ENCODE peak calls at places on chromosome 1, in nine cellular contexts. One of them, this sample, is unnamed.

GRCh38 chr1:15799004-15799867 is 8.2 kb downstream of the UQCRHL start:
- DNase-seq in H1: no peak
- DNase-seq in GM23248: peak
- DNase-seq in PC-9: peak
- DNase-seq in astrocyte: peak
- DNase-seq in A673: peak
- DNase-seq in neural progenitor cell: no peak
- DNase-seq in HCT116: peak
- DNase-seq in fibroblast of lung: peak
- DNase-seq in this sample: peak

GRCh38 chr1:11383553-11384169 is 95.3 kb upstream of the DISP3 start:
- DNase-seq in H1: no peak
- DNase-seq in GM23248: no peak
- DNase-seq in PC-9: no peak
- DNase-seq in astrocyte: peak
- DNase-seq in A673: no peak
- DNase-seq in neural progenitor cell: no peak
- DNase-seq in HCT116: no peak
- DNase-seq in fibroblast of lung: no peak
- DNase-seq in this sample: no peak

GRCh38 chr1:241470908-241471610 is 48.5 kb downstream of the FH start:
- DNase-seq in H1: no peak
- DNase-seq in GM23248: no peak
- DNase-seq in PC-9: no peak
- DNase-seq in astrocyte: no peak
- DNase-seq in A673: no peak
- DNase-seq in neural progenitor cell: no peak
- DNase-seq in HCT116: no peak
- DNase-seq in fibroblast of lung: no peak
- DNase-seq in this sample: no peak

GRCh38 chr1:14970115-14970798 is 183.3 kb upstream of the TMEM51 start:
- DNase-seq in H1: no peak
- DNase-seq in GM23248: peak
- DNase-seq in PC-9: peak
- DNase-seq in astrocyte: peak
- DNase-seq in A673: peak
- DNase-seq in neural progenitor cell: peak
- DNase-seq in HCT116: peak
- DNase-seq in fibroblast of lung: peak
- DNase-seq in this sample: peak

GRCh38 chr1:226706664-226707063 is 32.4 kb downstream of the ITPKB start:
- DNase-seq in H1: no peak
- DNase-seq in GM23248: no peak
- DNase-seq in PC-9: no peak
- DNase-seq in astrocyte: no peak
- DNase-seq in A673: no peak
- DNase-seq in neural progenitor cell: no peak
- DNase-seq in HCT116: no peak
- DNase-seq in fibroblast of lung: no peak
- DNase-seq in this sample: no peak

GRCh38 chr1:210239295-210240155 is 6.9 kb downstream of the SERTAD4 start:
- DNase-seq in H1: no peak
- DNase-seq in GM23248: peak
- DNase-seq in PC-9: no peak
- DNase-seq in astrocyte: peak
- DNase-seq in A673: peak
- DNase-seq in neural progenitor cell: peak
- DNase-seq in HCT116: peak
- DNase-seq in fibroblast of lung: peak
- DNase-seq in this sample: peak

GRCh38 chr1:209012443-209013196 is 570.9 kb upstream of the CAMK1G start:
- DNase-seq in H1: no peak
- DNase-seq in GM23248: no peak
- DNase-seq in PC-9: no peak
- DNase-seq in astrocyte: no peak
- DNase-seq in A673: no peak
- DNase-seq in neural progenitor cell: no peak
- DNase-seq in HCT116: no peak
- DNase-seq in fibroblast of lung: no peak
- DNase-seq in this sample: no peak

GRCh38 chr1:162159515-162159914 is 90.0 kb downstream of the NOS1AP start:
- DNase-seq in H1: no peak
- DNase-seq in GM23248: no peak
- DNase-seq in PC-9: peak
- DNase-seq in astrocyte: no peak
- DNase-seq in A673: peak
- DNase-seq in neural progenitor cell: no peak
- DNase-seq in HCT116: no peak
- DNase-seq in fibroblast of lung: no peak
- DNase-seq in this sample: peak

GRCh38 chr1:113786055-113786454 is 26.2 kb downstream of the RSBN1 start:
- DNase-seq in H1: no peak
- DNase-seq in GM23248: peak
- DNase-seq in PC-9: no peak
- DNase-seq in astrocyte: no peak
- DNase-seq in A673: no peak
- DNase-seq in neural progenitor cell: no peak
- DNase-seq in HCT116: no peak
- DNase-seq in fibroblast of lung: peak
- DNase-seq in this sample: peak

GRCh38 chr1:109807822-109808680 is 44.3 kb upstream of the EPS8L3 start:
- DNase-seq in H1: no peak
- DNase-seq in GM23248: peak
- DNase-seq in PC-9: peak
- DNase-seq in astrocyte: peak
- DNase-seq in A673: no peak
- DNase-seq in neural progenitor cell: no peak
- DNase-seq in HCT116: no peak
- DNase-seq in fibroblast of lung: peak
- DNase-seq in this sample: peak

GRCh38 chr1:155080250-155081228 is 1.9 kb downstream of the EFNA3 start:
- DNase-seq in H1: peak
- DNase-seq in GM23248: peak
- DNase-seq in PC-9: no peak
- DNase-seq in astrocyte: no peak
- DNase-seq in A673: peak
- DNase-seq in neural progenitor cell: peak
- DNase-seq in HCT116: no peak
- DNase-seq in fibroblast of lung: no peak
- DNase-seq in this sample: peak

DNA sequence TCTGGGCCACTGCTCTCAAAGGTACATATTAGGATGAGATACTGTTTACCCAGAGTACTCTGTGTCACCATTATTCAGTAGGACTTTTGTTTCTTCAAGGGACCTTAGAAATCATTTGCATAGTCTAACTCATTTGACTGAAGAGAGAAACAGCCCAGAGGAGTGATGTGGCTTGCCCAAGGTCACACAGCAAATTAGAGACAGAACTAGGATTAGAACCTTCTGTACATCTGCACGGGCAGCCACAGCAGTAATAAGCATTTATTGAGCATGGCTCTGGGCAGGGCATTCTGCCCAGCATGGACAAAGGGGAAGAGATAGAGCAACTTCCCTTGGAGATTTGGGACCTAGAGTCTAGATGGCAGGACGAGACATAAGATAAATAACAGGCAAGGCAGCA is 5.7 kb upstream of the NHLH1 start:
- DNase-seq in H1: no peak
- DNase-seq in GM23248: no peak
- DNase-seq in PC-9: no peak
- DNase-seq in astrocyte: no peak
- DNase-seq in A673: no peak
- DNase-seq in neural progenitor cell: no peak
- DNase-seq in HCT116: no peak
- DNase-seq in fibroblast of lung: no peak
- DNase-seq in this sample: no peak
- TF ChIP-seq EZH2 in H1: no peak
- TF ChIP-seq EZH2 in GM23248: no peak
- TF ChIP-seq EZH2 in PC-9: no peak
- TF ChIP-seq EZH2 in astrocyte: no peak
- TF ChIP-seq EZH2 in A673: no peak
- TF ChIP-seq EZH2 in neural progenitor cell: no peak
- TF ChIP-seq EZH2 in HCT116: no peak
- TF ChIP-seq EZH2 in fibroblast of lung: no peak
- TF ChIP-seq EZH2 in this sample: no peak

GRCh38 chr1:54476231-54477109 is 70.3 kb upstream of the SSBP3 start:
- DNase-seq in H1: no peak
- DNase-seq in GM23248: no peak
- DNase-seq in PC-9: no peak
- DNase-seq in astrocyte: no peak
- DNase-seq in A673: no peak
- DNase-seq in neural progenitor cell: no peak
- DNase-seq in HCT116: no peak
- DNase-seq in fibroblast of lung: peak
- DNase-seq in this sample: no peak

GRCh38 chr1:54479251-54479650 is 68.8 kb upstream of the ACOT11 start:
- DNase-seq in H1: no peak
- DNase-seq in GM23248: no peak
- DNase-seq in PC-9: no peak
- DNase-seq in astrocyte: no peak
- DNase-seq in A673: no peak
- DNase-seq in neural progenitor cell: no peak
- DNase-seq in HCT116: no peak
- DNase-seq in fibroblast of lung: no peak
- DNase-seq in this sample: no peak

GRCh38 chr1:54477153-54477561 is 70.9 kb upstream of the ACOT11 start:
- DNase-seq in H1: no peak
- DNase-seq in GM23248: no peak
- DNase-seq in PC-9: no peak
- DNase-seq in astrocyte: no peak
- DNase-seq in A673: no peak
- DNase-seq in neural progenitor cell: no peak
- DNase-seq in HCT116: no peak
- DNase-seq in fibroblast of lung: no peak
- DNase-seq in this sample: no peak

GRCh38 chr1:54474500-54475235 is 68.5 kb upstream of the SSBP3 start:
- DNase-seq in H1: peak
- DNase-seq in GM23248: peak
- DNase-seq in PC-9: no peak
- DNase-seq in astrocyte: no peak
- DNase-seq in A673: no peak
- DNase-seq in neural progenitor cell: peak
- DNase-seq in HCT116: no peak
- DNase-seq in fibroblast of lung: no peak
- DNase-seq in this sample: no peak

GRCh38 chr1:54475357-54476230 is 69.4 kb upstream of the SSBP3 start:
- DNase-seq in H1: peak
- DNase-seq in GM23248: no peak
- DNase-seq in PC-9: no peak
- DNase-seq in astrocyte: no peak
- DNase-seq in A673: no peak
- DNase-seq in neural progenitor cell: peak
- DNase-seq in HCT116: no peak
- DNase-seq in fibroblast of lung: no peak
- DNase-seq in this sample: no peak
- H3K4me3 ChIP-seq in H1: peak
- H3K4me3 ChIP-seq in GM23248: peak
- H3K4me3 ChIP-seq in PC-9: no peak
- H3K4me3 ChIP-seq in astrocyte: peak
- H3K4me3 ChIP-seq in A673: no peak
- H3K4me3 ChIP-seq in neural progenitor cell: peak
- H3K4me3 ChIP-seq in HCT116: no peak
- H3K4me3 ChIP-seq in fibroblast of lung: no peak
- H3K4me3 ChIP-seq in this sample: no peak

DNA sequence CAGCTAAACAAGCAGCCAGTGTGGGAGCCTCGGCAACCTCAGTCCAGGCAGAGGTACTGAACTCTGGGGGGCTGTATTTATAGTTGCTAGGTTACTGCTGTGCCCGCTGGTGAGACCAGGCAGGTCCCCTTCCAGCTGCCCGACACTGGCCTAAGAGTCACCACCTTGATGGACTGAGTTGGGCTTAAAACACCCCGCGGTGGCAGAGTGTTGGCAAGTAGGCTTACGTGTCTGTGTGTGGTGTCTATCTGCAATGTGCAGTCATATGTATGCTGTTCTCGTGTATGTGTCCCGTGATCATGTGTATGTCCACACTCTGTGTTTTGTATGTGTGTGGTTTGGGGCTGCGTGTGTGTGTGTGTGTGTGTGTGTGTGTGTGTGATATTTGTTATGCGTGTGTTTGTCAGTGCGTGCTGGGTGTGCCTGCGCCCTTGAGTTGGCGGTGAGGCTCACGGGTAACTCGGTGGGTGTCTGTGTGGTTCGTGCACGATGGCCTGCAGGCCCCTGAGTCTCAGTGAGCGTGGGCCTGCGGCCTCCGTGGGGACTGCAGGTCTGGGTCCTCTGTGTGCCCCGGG is 65.5 kb downstream of the MEF2D start:
- DNase-seq in H1: no peak
- DNase-seq in GM23248: no peak
- DNase-seq in PC-9: no peak
- DNase-seq in astrocyte: no peak
- DNase-seq in A673: no peak
- DNase-seq in neural progenitor cell: peak
- DNase-seq in HCT116: no peak
- DNase-seq in fibroblast of lung: no peak
- DNase-seq in this sample: no peak
- TF ChIP-seq EZH2 in H1: no peak
- TF ChIP-seq EZH2 in GM23248: no peak
- TF ChIP-seq EZH2 in PC-9: no peak
- TF ChIP-seq EZH2 in astrocyte: peak
- TF ChIP-seq EZH2 in A673: no peak
- TF ChIP-seq EZH2 in neural progenitor cell: peak
- TF ChIP-seq EZH2 in HCT116: no peak
- TF ChIP-seq EZH2 in fibroblast of lung: peak
- TF ChIP-seq EZH2 in this sample: no peak

GRCh38 chr1:29247874-29248273 is 11.6 kb downstream of the PTPRU start:
- DNase-seq in H1: no peak
- DNase-seq in GM23248: no peak
- DNase-seq in PC-9: no peak
- DNase-seq in astrocyte: no peak
- DNase-seq in A673: no peak
- DNase-seq in neural progenitor cell: no peak
- DNase-seq in HCT116: no peak
- DNase-seq in fibroblast of lung: no peak
- DNase-seq in this sample: no peak

GRCh38 chr1:29247044-29247443 is 10.7 kb downstream of the PTPRU start:
- DNase-seq in H1: no peak
- DNase-seq in GM23248: no peak
- DNase-seq in PC-9: no peak
- DNase-seq in astrocyte: no peak
- DNase-seq in A673: no peak
- DNase-seq in neural progenitor cell: no peak
- DNase-seq in HCT116: no peak
- DNase-seq in fibroblast of lung: no peak
- DNase-seq in this sample: no peak

GRCh38 chr1:29249951-29250581 is 13.7 kb downstream of the PTPRU start:
- DNase-seq in H1: no peak
- DNase-seq in GM23248: no peak
- DNase-seq in PC-9: no peak
- DNase-seq in astrocyte: no peak
- DNase-seq in A673: no peak
- DNase-seq in neural progenitor cell: peak
- DNase-seq in HCT116: no peak
- DNase-seq in fibroblast of lung: no peak
- DNase-seq in this sample: no peak

GRCh38 chr1:29248409-29248808 is 12.1 kb downstream of the PTPRU start:
- DNase-seq in H1: no peak
- DNase-seq in GM23248: no peak
- DNase-seq in PC-9: no peak
- DNase-seq in astrocyte: no peak
- DNase-seq in A673: no peak
- DNase-seq in neural progenitor cell: no peak
- DNase-seq in HCT116: no peak
- DNase-seq in fibroblast of lung: no peak
- DNase-seq in this sample: no peak

GRCh38 chr1:29249170-29249691 is 12.9 kb downstream of the PTPRU start:
- DNase-seq in H1: peak
- DNase-seq in GM23248: no peak
- DNase-seq in PC-9: peak
- DNase-seq in astrocyte: peak
- DNase-seq in A673: peak
- DNase-seq in neural progenitor cell: peak
- DNase-seq in HCT116: no peak
- DNase-seq in fibroblast of lung: no peak
- DNase-seq in this sample: no peak
- H3K4me3 ChIP-seq in H1: no peak
- H3K4me3 ChIP-seq in GM23248: no peak
- H3K4me3 ChIP-seq in PC-9: no peak
- H3K4me3 ChIP-seq in astrocyte: no peak
- H3K4me3 ChIP-seq in A673: no peak
- H3K4me3 ChIP-seq in neural progenitor cell: peak
- H3K4me3 ChIP-seq in HCT116: no peak
- H3K4me3 ChIP-seq in fibroblast of lung: no peak
- H3K4me3 ChIP-seq in this sample: no peak